ENCODE peak calls at places on chromosomes 6 and 20, in six cellular contexts. One of them, this sample, is unnamed.

GRCh38 chr6:3749991-3750323 is 1.6 kb downstream of the PXDC1 start:
- DNase-seq in stimulated activated CD4-positive, alpha-beta T cell treated with anti-CD3 and anti-CD28 coated beads, Interleukin-15, amount 100 ng/mL, for 24 hours: no peak
- DNase-seq in WTC11: no peak
- DNase-seq in ovary: peak; percentile 78
- DNase-seq in HFF-Myc: no peak
- DNase-seq in aorta: peak; percentile 84
- DNase-seq in this sample: no peak

GRCh38 chr6:114084327-114084890 is 113.5 kb upstream of the HDAC2 start:
- DNase-seq in aorta: no peak
- DNase-seq in WTC11: no peak
- DNase-seq in ovary: no peak
- DNase-seq in HFF-Myc: no peak
- DNase-seq in stimulated activated CD4-positive, alpha-beta T cell treated with anti-CD3 and anti-CD28 coated beads, Interleukin-15, amount 100 ng/mL, for 24 hours: no peak
- DNase-seq in this sample: no peak

GRCh38 chr6:56223995-56224394 is 23.4 kb downstream of the COL21A1 start:
- DNase-seq in ovary: no peak
- DNase-seq in HFF-Myc: no peak
- DNase-seq in aorta: no peak
- DNase-seq in stimulated activated CD4-positive, alpha-beta T cell treated with anti-CD3 and anti-CD28 coated beads, Interleukin-15, amount 100 ng/mL, for 24 hours: no peak
- DNase-seq in WTC11: no peak
- DNase-seq in this sample: no peak

GRCh38 chr6:45569210-45569945 is 191.6 kb upstream of the SUPT3H start:
- DNase-seq in ovary: no peak
- DNase-seq in HFF-Myc: no peak
- DNase-seq in stimulated activated CD4-positive, alpha-beta T cell treated with anti-CD3 and anti-CD28 coated beads, Interleukin-15, amount 100 ng/mL, for 24 hours: no peak
- DNase-seq in aorta: no peak
- DNase-seq in WTC11: no peak
- DNase-seq in this sample: no peak

GRCh38 chr6:169937389-169938261 is 186.2 kb downstream of the ERMARD start:
- DNase-seq in aorta: no peak
- DNase-seq in stimulated activated CD4-positive, alpha-beta T cell treated with anti-CD3 and anti-CD28 coated beads, Interleukin-15, amount 100 ng/mL, for 24 hours: no peak
- DNase-seq in WTC11: no peak
- DNase-seq in HFF-Myc: no peak
- DNase-seq in ovary: no peak
- DNase-seq in this sample: no peak

GRCh38 chr6:13953061-13953705 is 28.4 kb downstream of the RNF182 start:
- DNase-seq in aorta: no peak
- DNase-seq in WTC11: no peak
- DNase-seq in ovary: no peak
- DNase-seq in HFF-Myc: no peak
- DNase-seq in stimulated activated CD4-positive, alpha-beta T cell treated with anti-CD3 and anti-CD28 coated beads, Interleukin-15, amount 100 ng/mL, for 24 hours: no peak
- DNase-seq in this sample: no peak

GRCh38 chr20:37356387-37356786 is 10.4 kb downstream of the SRC start:
- DNase-seq in aorta: peak; percentile 94
- DNase-seq in ovary: no peak
- DNase-seq in stimulated activated CD4-positive, alpha-beta T cell treated with anti-CD3 and anti-CD28 coated beads, Interleukin-15, amount 100 ng/mL, for 24 hours: no peak
- DNase-seq in HFF-Myc: no peak
- DNase-seq in WTC11: no peak
- DNase-seq in this sample: no peak

GRCh38 chr6:81766482-81767069 is 14.1 kb upstream of the TENT5A start:
- DNase-seq in WTC11: no peak
- DNase-seq in HFF-Myc: peak; percentile 88
- DNase-seq in stimulated activated CD4-positive, alpha-beta T cell treated with anti-CD3 and anti-CD28 coated beads, Interleukin-15, amount 100 ng/mL, for 24 hours: no peak
- DNase-seq in aorta: no peak
- DNase-seq in ovary: no peak
- DNase-seq in this sample: no peak

GRCh38 chr6:15264902-15265761 is 19.3 kb downstream of the JARID2 start:
- DNase-seq in ovary: no peak
- DNase-seq in WTC11: no peak
- DNase-seq in HFF-Myc: no peak
- DNase-seq in aorta: no peak
- DNase-seq in stimulated activated CD4-positive, alpha-beta T cell treated with anti-CD3 and anti-CD28 coated beads, Interleukin-15, amount 100 ng/mL, for 24 hours: no peak
- DNase-seq in this sample: no peak

GRCh38 chr6:144710207-144710606 is 425.1 kb downstream of the UTRN start:
- DNase-seq in aorta: no peak
- DNase-seq in stimulated activated CD4-positive, alpha-beta T cell treated with anti-CD3 and anti-CD28 coated beads, Interleukin-15, amount 100 ng/mL, for 24 hours: no peak
- DNase-seq in ovary: no peak
- DNase-seq in HFF-Myc: peak; percentile 29
- DNase-seq in WTC11: no peak
- DNase-seq in this sample: no peak

This sample was measured in activated CD4-positive, alpha-beta memory T cell treated with anti-CD3 and anti-CD28 coated beads for 36 hours.